ENCODE peak calls at places on chromosomes 12 and 14, in five cellular contexts. One of them, this sample, is unnamed.

GRCh38 chr12:57839996-57840395 is 6.5 kb downstream of the CTDSP2 start:
- DNase-seq in heart right ventricle: no peak
- DNase-seq in brain microvascular endothelial cell: no peak
- DNase-seq in suprapubic skin: no peak
- DNase-seq in fibroblast of pulmonary artery: no peak
- DNase-seq in this sample: no peak

GRCh38 chr12:116717466-116718457 is 20.1 kb downstream of the SPRING1 start:
- DNase-seq in suprapubic skin: peak; percentile 89
- DNase-seq in fibroblast of pulmonary artery: peak; percentile 82
- DNase-seq in brain microvascular endothelial cell: peak; percentile 55
- DNase-seq in heart right ventricle: peak; percentile 55
- DNase-seq in this sample: no peak

GRCh38 chr14:54727929-54728328 is 161.0 kb downstream of the SAMD4A start:
- DNase-seq in heart right ventricle: no peak
- DNase-seq in brain microvascular endothelial cell: no peak
- DNase-seq in fibroblast of pulmonary artery: no peak
- DNase-seq in suprapubic skin: no peak
- DNase-seq in this sample: no peak

GRCh38 chr12:91432079-91432478 is 249.5 kb upstream of the DCN start:
- DNase-seq in suprapubic skin: no peak
- DNase-seq in brain microvascular endothelial cell: peak; percentile 70
- DNase-seq in fibroblast of pulmonary artery: peak; percentile 51
- DNase-seq in heart right ventricle: no peak
- DNase-seq in this sample: no peak

GRCh38 chr14:104039214-104039613 is 46.3 kb upstream of the ASPG start:
- DNase-seq in fibroblast of pulmonary artery: no peak
- DNase-seq in brain microvascular endothelial cell: no peak
- DNase-seq in heart right ventricle: no peak
- DNase-seq in suprapubic skin: no peak
- DNase-seq in this sample: no peak

GRCh38 chr12:132444957-132445883 is 44.7 kb upstream of the FBRSL1 start:
- DNase-seq in brain microvascular endothelial cell: no peak
- DNase-seq in fibroblast of pulmonary artery: no peak
- DNase-seq in heart right ventricle: no peak
- DNase-seq in suprapubic skin: no peak
- DNase-seq in this sample: no peak

GRCh38 chr14:106843951-106844483 is 1317.6 kb downstream of the TMEM121 start:
- DNase-seq in brain microvascular endothelial cell: no peak
- DNase-seq in heart right ventricle: no peak
- DNase-seq in suprapubic skin: no peak
- DNase-seq in fibroblast of pulmonary artery: no peak
- DNase-seq in this sample: no peak

GRCh38 chr12:47236109-47236714 is 156.5 kb upstream of the AMIGO2 start:
- DNase-seq in suprapubic skin: no peak
- DNase-seq in brain microvascular endothelial cell: peak; percentile 70
- DNase-seq in fibroblast of pulmonary artery: peak; percentile 93
- DNase-seq in heart right ventricle: no peak
- DNase-seq in this sample: peak; percentile 38

GRCh38 chr14:81826080-81826479 is 292.4 kb upstream of the SEL1L start:
- DNase-seq in fibroblast of pulmonary artery: no peak
- DNase-seq in brain microvascular endothelial cell: no peak
- DNase-seq in suprapubic skin: no peak
- DNase-seq in heart right ventricle: no peak
- DNase-seq in this sample: no peak

GRCh38 chr12:754871-755562 is 2.6 kb downstream of the WNK1 start:
- DNase-seq in suprapubic skin: no peak
- DNase-seq in brain microvascular endothelial cell: peak; percentile 59
- DNase-seq in fibroblast of pulmonary artery: peak; percentile 75
- DNase-seq in heart right ventricle: no peak
- DNase-seq in this sample: peak; percentile 24

GRCh38 chr14:37585101-37585479 is 10.0 kb downstream of the FOXA1 start:
- DNase-seq in suprapubic skin: no peak
- DNase-seq in heart right ventricle: no peak
- DNase-seq in brain microvascular endothelial cell: no peak
- DNase-seq in fibroblast of pulmonary artery: no peak
- DNase-seq in this sample: no peak

GRCh38 chr12:91974541-91974940 is 171.1 kb downstream of the BTG1 start:
- DNase-seq in heart right ventricle: no peak
- DNase-seq in brain microvascular endothelial cell: no peak
- DNase-seq in suprapubic skin: no peak
- DNase-seq in fibroblast of pulmonary artery: no peak
- DNase-seq in this sample: no peak

GRCh38 chr12:111024205-111024794 is 103.9 kb upstream of the MYL2 start:
- DNase-seq in suprapubic skin: no peak
- DNase-seq in heart right ventricle: peak; percentile 49
- DNase-seq in brain microvascular endothelial cell: peak; percentile 26
- DNase-seq in fibroblast of pulmonary artery: peak; percentile 31
- DNase-seq in this sample: no peak

GRCh38 chr12:8145754-8146415 is 10.9 kb upstream of the ZNF705A start:
- DNase-seq in heart right ventricle: peak; percentile 52
- DNase-seq in fibroblast of pulmonary artery: peak; percentile 92
- DNase-seq in suprapubic skin: no peak
- DNase-seq in brain microvascular endothelial cell: peak; percentile 79
- DNase-seq in this sample: peak; percentile 37

GRCh38 chr14:71247106-71247505 is 339.8 kb downstream of the PCNX1 start:
- DNase-seq in fibroblast of pulmonary artery: no peak
- DNase-seq in heart right ventricle: no peak
- DNase-seq in brain microvascular endothelial cell: peak; percentile 28
- DNase-seq in suprapubic skin: no peak
- DNase-seq in this sample: no peak

GRCh38 chr12:64008596-64008995 is 164.1 kb downstream of the SRGAP1 start:
- DNase-seq in brain microvascular endothelial cell: no peak
- DNase-seq in heart right ventricle: no peak
- DNase-seq in suprapubic skin: no peak
- DNase-seq in fibroblast of pulmonary artery: no peak
- DNase-seq in this sample: no peak

GRCh38 chr12:88172844-88173407 is 30.8 kb downstream of the TMTC3 start:
- DNase-seq in fibroblast of pulmonary artery: no peak
- DNase-seq in suprapubic skin: no peak
- DNase-seq in heart right ventricle: no peak
- DNase-seq in brain microvascular endothelial cell: no peak
- DNase-seq in this sample: no peak

GRCh38 chr14:38755036-38755435 is 348.0 kb downstream of the SEC23A start:
- DNase-seq in suprapubic skin: no peak
- DNase-seq in brain microvascular endothelial cell: no peak
- DNase-seq in heart right ventricle: no peak
- DNase-seq in fibroblast of pulmonary artery: peak; percentile 10
- DNase-seq in this sample: no peak

GRCh38 chr12:54404061-54405004 is 14.7 kb downstream of the ITGA5 start:
- DNase-seq in suprapubic skin: no peak
- DNase-seq in fibroblast of pulmonary artery: peak; percentile 76
- DNase-seq in heart right ventricle: no peak
- DNase-seq in brain microvascular endothelial cell: no peak
- DNase-seq in this sample: no peak

GRCh38 chr12:54030889-54031860 is 1.7 kb upstream of the HOXC5 start:
- DNase-seq in heart right ventricle: no peak
- DNase-seq in suprapubic skin: peak; percentile 78
- DNase-seq in brain microvascular endothelial cell: no peak
- DNase-seq in fibroblast of pulmonary artery: peak; percentile 27
- DNase-seq in this sample: no peak

GRCh38 chr14:50762931-50763300 is 68.0 kb downstream of the NIN start:
- DNase-seq in fibroblast of pulmonary artery: no peak
- DNase-seq in heart right ventricle: no peak
- DNase-seq in brain microvascular endothelial cell: no peak
- DNase-seq in suprapubic skin: no peak
- DNase-seq in this sample: no peak

GRCh38 chr14:95220663-95221231 is 63.4 kb upstream of the DICER1 start:
- DNase-seq in fibroblast of pulmonary artery: peak; percentile 40
- DNase-seq in suprapubic skin: no peak
- DNase-seq in heart right ventricle: no peak
- DNase-seq in brain microvascular endothelial cell: peak; percentile 52
- DNase-seq in this sample: no peak

GRCh38 chr12:3998968-3999792 is 126.0 kb upstream of the PARP11 start:
- DNase-seq in brain microvascular endothelial cell: no peak
- DNase-seq in heart right ventricle: no peak
- DNase-seq in suprapubic skin: no peak
- DNase-seq in fibroblast of pulmonary artery: no peak
- DNase-seq in this sample: no peak

GRCh38 chr14:67653651-67654280 is 20.7 kb downstream of the VTI1B start:
- DNase-seq in fibroblast of pulmonary artery: peak; percentile 33
- DNase-seq in brain microvascular endothelial cell: no peak
- DNase-seq in suprapubic skin: no peak
- DNase-seq in heart right ventricle: no peak
- DNase-seq in this sample: no peak

GRCh38 chr14:89833120-89833521 is 121.4 kb downstream of the EFCAB11 start:
- DNase-seq in heart right ventricle: no peak
- DNase-seq in fibroblast of pulmonary artery: no peak
- DNase-seq in suprapubic skin: no peak
- DNase-seq in brain microvascular endothelial cell: no peak
- DNase-seq in this sample: no peak

GRCh38 chr12:39912211-39912980 is 193.5 kb downstream of the SLC2A13 start:
- DNase-seq in suprapubic skin: no peak
- DNase-seq in fibroblast of pulmonary artery: no peak
- DNase-seq in brain microvascular endothelial cell: no peak
- DNase-seq in heart right ventricle: peak; percentile 28
- DNase-seq in this sample: no peak

GRCh38 chr12:41801261-41801660 is 343.4 kb downstream of the GXYLT1 start:
- DNase-seq in suprapubic skin: no peak
- DNase-seq in fibroblast of pulmonary artery: no peak
- DNase-seq in heart right ventricle: no peak
- DNase-seq in brain microvascular endothelial cell: no peak
- DNase-seq in this sample: no peak

GRCh38 chr12:127628655-127629054 is 638.3 kb upstream of the TMEM132C start:
- DNase-seq in suprapubic skin: no peak
- DNase-seq in heart right ventricle: no peak
- DNase-seq in brain microvascular endothelial cell: peak; percentile 51
- DNase-seq in fibroblast of pulmonary artery: no peak
- DNase-seq in this sample: no peak

GRCh38 chr12:127174881-127175280 is 1092.1 kb upstream of the TMEM132C start:
- DNase-seq in brain microvascular endothelial cell: no peak
- DNase-seq in fibroblast of pulmonary artery: no peak
- DNase-seq in suprapubic skin: no peak
- DNase-seq in heart right ventricle: no peak
- DNase-seq in this sample: no peak

GRCh38 chr14:77603654-77604270 is 12.7 kb downstream of the SPTLC2 start:
- DNase-seq in fibroblast of pulmonary artery: peak; percentile 48
- DNase-seq in suprapubic skin: no peak
- DNase-seq in brain microvascular endothelial cell: no peak
- DNase-seq in heart right ventricle: no peak
- DNase-seq in this sample: no peak

GRCh38 chr12:59432057-59432456 is 163.8 kb upstream of the SLC16A7 start:
- DNase-seq in suprapubic skin: no peak
- DNase-seq in heart right ventricle: no peak
- DNase-seq in fibroblast of pulmonary artery: no peak
- DNase-seq in brain microvascular endothelial cell: no peak
- DNase-seq in this sample: no peak

GRCh38 chr12:93245543-93245942 is 132.2 kb upstream of the NUDT4 start:
- DNase-seq in suprapubic skin: no peak
- DNase-seq in fibroblast of pulmonary artery: no peak
- DNase-seq in heart right ventricle: no peak
- DNase-seq in brain microvascular endothelial cell: no peak
- DNase-seq in this sample: no peak

GRCh38 chr12:93244514-93245077 is 133.1 kb upstream of the NUDT4 start:
- DNase-seq in brain microvascular endothelial cell: no peak
- DNase-seq in suprapubic skin: no peak
- DNase-seq in heart right ventricle: no peak
- DNase-seq in fibroblast of pulmonary artery: no peak
- DNase-seq in this sample: no peak

GRCh38 chr12:93243382-93243688 is 134.4 kb upstream of the NUDT4 start:
- DNase-seq in suprapubic skin: no peak
- DNase-seq in heart right ventricle: no peak
- DNase-seq in brain microvascular endothelial cell: no peak
- DNase-seq in fibroblast of pulmonary artery: no peak
- DNase-seq in this sample: no peak

GRCh38 chr12:93243689-93244513 is 133.8 kb upstream of the NUDT4 start:
- DNase-seq in suprapubic skin: no peak
- DNase-seq in fibroblast of pulmonary artery: peak; percentile 94
- DNase-seq in brain microvascular endothelial cell: no peak
- DNase-seq in heart right ventricle: no peak
- DNase-seq in this sample: peak; percentile 45

GRCh38 chr12:93247313-93248057 is 130.2 kb upstream of the NUDT4 start:
- DNase-seq in suprapubic skin: no peak
- DNase-seq in fibroblast of pulmonary artery: peak; percentile 55
- DNase-seq in brain microvascular endothelial cell: no peak
- DNase-seq in heart right ventricle: no peak
- DNase-seq in this sample: no peak
- H3K4me3 ChIP-seq in suprapubic skin: no peak overlapping the region
- H3K4me3 ChIP-seq in fibroblast of pulmonary artery: no peak overlapping the region
- H3K4me3 ChIP-seq in brain microvascular endothelial cell: no peak overlapping the region
- H3K4me3 ChIP-seq in heart right ventricle: no peak overlapping the region
- H3K4me3 ChIP-seq in this sample: no peak overlapping the region

GRCh38 chr12:120901818-120902217 is 2.3 kb downstream of the SPPL3 start:
- DNase-seq in heart right ventricle: no peak
- DNase-seq in brain microvascular endothelial cell: no peak
- DNase-seq in suprapubic skin: no peak
- DNase-seq in fibroblast of pulmonary artery: no peak
- DNase-seq in this sample: no peak

GRCh38 chr12:120905856-120906384 is 1.8 kb upstream of the SPPL3 start:
- DNase-seq in heart right ventricle: no peak
- DNase-seq in suprapubic skin: no peak
- DNase-seq in fibroblast of pulmonary artery: no peak
- DNase-seq in brain microvascular endothelial cell: no peak
- DNase-seq in this sample: no peak

GRCh38 chr12:120902846-120903381 is 1.2 kb downstream of the SPPL3 start:
- DNase-seq in suprapubic skin: no peak
- DNase-seq in fibroblast of pulmonary artery: no peak
- DNase-seq in brain microvascular endothelial cell: no peak
- DNase-seq in heart right ventricle: no peak
- DNase-seq in this sample: no peak

GRCh38 chr12:120903818-120904773 is at the start of gene SPPL3:
- DNase-seq in fibroblast of pulmonary artery: peak; percentile 82
- DNase-seq in suprapubic skin: peak; percentile 95
- DNase-seq in heart right ventricle: peak; percentile 95
- DNase-seq in brain microvascular endothelial cell: peak; percentile 79
- DNase-seq in this sample: peak; percentile 36

DNA sequence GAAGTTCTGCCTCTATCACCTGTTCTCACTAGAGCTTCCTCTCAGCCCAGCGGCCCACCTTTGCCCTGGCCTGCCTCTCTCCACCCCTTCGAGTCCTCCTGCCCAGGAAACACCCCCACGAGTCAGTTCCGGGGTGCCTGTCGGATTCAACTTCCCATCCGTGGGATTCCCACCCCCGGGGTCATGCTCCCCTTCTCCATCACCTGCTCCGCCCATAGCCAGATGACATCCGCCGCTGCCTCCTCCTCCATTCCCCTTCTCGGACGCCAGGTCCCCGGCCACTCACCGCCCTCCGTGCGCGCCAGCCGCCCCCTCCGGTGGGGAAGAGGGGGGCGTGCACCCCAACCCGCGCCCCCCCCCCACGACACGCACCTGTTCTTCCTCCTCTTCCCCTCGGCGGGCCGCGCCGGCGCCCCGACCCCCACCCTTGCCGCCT is 758 bp downstream of the SPPL3 start:
- DNase-seq in brain microvascular endothelial cell: peak; percentile 9
- DNase-seq in suprapubic skin: peak; percentile 83
- DNase-seq in fibroblast of pulmonary artery: peak; percentile 15
- DNase-seq in heart right ventricle: peak; percentile 52
- DNase-seq in this sample: no peak
- H3K4me3 ChIP-seq in brain microvascular endothelial cell: peak overlapping the region; percentile 82
- H3K4me3 ChIP-seq in suprapubic skin: peak overlapping the region; percentile 86
- H3K4me3 ChIP-seq in fibroblast of pulmonary artery: peak overlapping the region; percentile 86
- H3K4me3 ChIP-seq in heart right ventricle: peak overlapping the region; percentile 94
- H3K4me3 ChIP-seq in this sample: peak overlapping the region; percentile 88

GRCh38 chr12:124928095-124928911 is 13.9 kb upstream of the UBC start:
- DNase-seq in fibroblast of pulmonary artery: peak; percentile 94
- DNase-seq in brain microvascular endothelial cell: peak; percentile 76
- DNase-seq in heart right ventricle: peak; percentile 72
- DNase-seq in suprapubic skin: no peak
- DNase-seq in this sample: peak; percentile 95
- H3K4me3 ChIP-seq in fibroblast of pulmonary artery: peak overlapping the region; percentile 60
- H3K4me3 ChIP-seq in brain microvascular endothelial cell: peak overlapping the region; percentile 67
- H3K4me3 ChIP-seq in heart right ventricle: peak overlapping the region; percentile 84
- H3K4me3 ChIP-seq in suprapubic skin: peak overlapping the region; percentile 65
- H3K4me3 ChIP-seq in this sample: peak overlapping the region; percentile 42

GRCh38 chr12:114409796-114410520 is 4.0 kb upstream of the TBX5 start:
- DNase-seq in brain microvascular endothelial cell: no peak
- DNase-seq in suprapubic skin: no peak
- DNase-seq in heart right ventricle: no peak
- DNase-seq in fibroblast of pulmonary artery: peak; percentile 26
- DNase-seq in this sample: no peak
- H3K4me3 ChIP-seq in brain microvascular endothelial cell: no peak overlapping the region
- H3K4me3 ChIP-seq in suprapubic skin: peak overlapping the region; percentile 54
- H3K4me3 ChIP-seq in heart right ventricle: peak overlapping the region; percentile 79
- H3K4me3 ChIP-seq in fibroblast of pulmonary artery: peak overlapping the region; percentile 65
- H3K4me3 ChIP-seq in this sample: peak overlapping the region; percentile 83

This sample was measured in AG04450.